ENCODE peak calls at places on chromosomes 2 and 18, in nine cellular contexts. D, I, G, S, P, E, L, H and C are unnamed samples.
A peak's percentile ranks its signal among the peaks of the same experiment; 100 is the strongest.

GRCh38 chr2:32135409-32135808 is 30.3 kb upstream of the SLC30A6 start:
- DNase-seq in D (no peak), I (peak; percentile 56), G (no peak), S (peak; percentile 28), P (no peak), E (peak; percentile 38), L (peak; percentile 80), H (peak; percentile 41), C (no peak)

GRCh38 chr2:25349397-25349796 is 7.7 kb upstream of the DNMT3A start:
- DNase-seq in D (no peak), I (no peak), G (no peak), S (peak; percentile 34), P (no peak), E (no peak), L (peak; percentile 82), H (no peak), C (no peak)

GRCh38 chr2:768484-768883 is 91.3 kb upstream of the TMEM18 start:
- DNase-seq in D (no peak), I (no peak), G (no peak), S (no peak), P (no peak), E (no peak), L (no peak), H (no peak), C (no peak)

GRCh38 chr2:120403676-120404075 is 57.7 kb downstream of the INHBB start:
- DNase-seq in D (no peak), I (no peak), G (no peak), S (no peak), P (no peak), E (no peak), L (no peak), H (no peak), C (no peak)

GRCh38 chr2:186848873-186849578 is at the start of gene ZSWIM2:
- DNase-seq in D (peak; percentile 26), I (peak; percentile 36), G (no peak), S (peak; percentile 13), P (peak; percentile 32), E (peak; percentile 46), L (peak; percentile 88), H (no peak), C (peak; percentile 14)

GRCh38 chr18:57437782-57438668 is 2.9 kb downstream of the ONECUT2 start:
- DNase-seq in D (no peak), I (peak; percentile 57), G (no peak), S (peak; percentile 64), P (no peak), E (peak; percentile 72), L (peak; percentile 26), H (no peak), C (no peak)

GRCh38 chr2:201149064-201149820 is 33.3 kb downstream of the CFLAR start:
- DNase-seq in D (no peak), I (peak; percentile 18), G (no peak), S (no peak), P (no peak), E (no peak), L (peak; percentile 96), H (no peak), C (no peak)

GRCh38 chr2:97718051-97718882 is 4.9 kb downstream of the ZAP70 start:
- DNase-seq in D (no peak), I (no peak), G (peak; percentile 59), S (peak; percentile 58), P (no peak), E (no peak), L (no peak), H (no peak), C (no peak)

GRCh38 chr2:146597291-146597690 is 1247.5 kb upstream of the ACVR2A start:
- DNase-seq in D (no peak), I (no peak), G (no peak), S (no peak), P (no peak), E (no peak), L (no peak), H (no peak), C (no peak)

GRCh38 chr2:3692375-3692774 is 11.0 kb upstream of the DCDC2C start:
- DNase-seq in D (no peak), I (peak; percentile 3), G (no peak), S (no peak), P (no peak), E (no peak), L (peak; percentile 31), H (no peak), C (no peak)

GRCh38 chr2:34828481-34828880 is 1229.4 kb upstream of the FAM98A start:
- DNase-seq in D (no peak), I (no peak), G (no peak), S (no peak), P (no peak), E (no peak), L (no peak), H (no peak), C (no peak)

GRCh38 chr2:214830794-214831346 is 21.4 kb upstream of the BARD1 start:
- DNase-seq in D (no peak), I (peak; percentile 46), G (no peak), S (no peak), P (no peak), E (no peak), L (peak; percentile 37), H (no peak), C (no peak)

GRCh38 chr2:98027955-98028593 is 32.3 kb upstream of the TMEM131 start:
- DNase-seq in D (no peak), I (no peak), G (no peak), S (no peak), P (no peak), E (no peak), L (peak; percentile 68), H (no peak), C (no peak)

GRCh38 chr2:222294996-222295367 is 3.8 kb downstream of the PAX3 start:
- DNase-seq in D (no peak), I (no peak), G (no peak), S (no peak), P (no peak), E (no peak), L (no peak), H (no peak), C (no peak)

GRCh38 chr2:24886640-24887324 is 33.3 kb downstream of the ADCY3 start:
- DNase-seq in D (no peak), I (no peak), G (no peak), S (no peak), P (no peak), E (no peak), L (peak; percentile 51), H (no peak), C (no peak)

GRCh38 chr2:43345391-43345813 is 119.0 kb upstream of the ZFP36L2 start:
- DNase-seq in D (peak; percentile 33), I (no peak), G (no peak), S (no peak), P (peak; percentile 19), E (no peak), L (no peak), H (no peak), C (peak; percentile 83)

GRCh38 chr2:164485541-164485940 is 135.7 kb downstream of the GRB14 start:
- DNase-seq in D (no peak), I (no peak), G (no peak), S (no peak), P (no peak), E (no peak), L (no peak), H (no peak), C (no peak)

GRCh38 chr2:185208261-185208660 is 530.3 kb upstream of the FSIP2 start:
- DNase-seq in D (no peak), I (peak; percentile 11), G (no peak), S (peak; percentile 9), P (no peak), E (peak; percentile 59), L (no peak), H (no peak), C (no peak)

GRCh38 chr18:3605562-3606443 is 155.8 kb downstream of the TGIF1 start:
- DNase-seq in D (no peak), I (peak; percentile 86), G (no peak), S (no peak), P (no peak), E (no peak), L (peak; percentile 62), H (peak; percentile 29), C (no peak)

GRCh38 chr18:3604626-3605408 is 154.8 kb downstream of the TGIF1 start:
- DNase-seq in D (no peak), I (peak; percentile 93), G (no peak), S (no peak), P (no peak), E (no peak), L (peak; percentile 98), H (peak; percentile 38), C (no peak)

GRCh38 chr18:3607309-3608098 is 157.5 kb downstream of the TGIF1 start:
- DNase-seq in D (no peak), I (peak; percentile 63), G (no peak), S (no peak), P (no peak), E (no peak), L (no peak), H (peak; percentile 43), C (no peak)

GRCh38 chr18:3603460-3604259 is 153.7 kb downstream of the TGIF1 start:
- DNase-seq in D (no peak), I (peak; percentile 96), G (no peak), S (no peak), P (no peak), E (peak; percentile 63), L (peak; percentile 99), H (peak; percentile 41), C (peak; percentile 24)

GRCh38 chr18:3604260-3604625 is 154.3 kb downstream of the TGIF1 start:
- DNase-seq in D (no peak), I (no peak), G (no peak), S (no peak), P (no peak), E (no peak), L (no peak), H (no peak), C (no peak)
- TF ChIP-seq POLR2A in D (no peak), I (no peak), G (no peak), S (no peak), P (no peak), E (no peak), L (no peak), H (no peak), C (no peak)

GRCh38 chr2:8583400-8584173 is 98.3 kb upstream of the ID2 start:
- DNase-seq in D (peak; percentile 79), I (peak; percentile 98), G (peak; percentile 83), S (peak; percentile 99), P (peak; percentile 93), E (peak; percentile 99), L (peak; percentile 19), H (peak; percentile 99), C (peak; percentile 81)
- TF ChIP-seq POLR2A in D (no peak), I (peak; percentile 36), G (no peak), S (peak; percentile 90), P (no peak), E (peak; percentile 69), L (no peak), H (peak; percentile 62), C (no peak)

DNA sequence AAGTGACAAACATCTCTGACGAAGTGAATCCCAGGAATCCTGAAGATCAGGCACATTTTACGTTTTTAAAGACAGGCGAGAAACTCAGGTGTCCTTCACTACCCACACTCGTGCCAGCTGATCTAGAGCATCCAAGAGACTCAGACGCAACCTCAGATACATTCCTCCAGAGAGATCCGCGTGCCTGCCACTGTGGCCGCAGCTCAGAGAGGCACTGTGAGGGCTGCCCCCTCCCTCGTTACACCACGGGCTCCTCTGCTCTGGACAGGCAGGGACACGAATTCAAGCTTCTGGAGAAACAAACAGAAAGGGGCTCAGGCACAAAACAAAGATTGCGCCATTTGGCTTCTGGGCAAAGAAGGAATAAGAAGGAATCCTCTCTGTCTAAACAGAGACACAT is 268.0 kb downstream of the HDAC4 start:
- DNase-seq in D (no peak), I (no peak), G (no peak), S (no peak), P (no peak), E (no peak), L (no peak), H (no peak), C (no peak)
- TF ChIP-seq POLR2A in D (no peak), I (no peak), G (no peak), S (no peak), P (no peak), E (no peak), L (no peak), H (no peak), C (no peak)

GRCh38 chr2:72386288-72386687 is 238.6 kb upstream of the CYP26B1 start:
- DNase-seq in D (no peak), I (peak; percentile 3), G (no peak), S (no peak), P (no peak), E (no peak), L (no peak), H (no peak), C (no peak)
- TF ChIP-seq POLR2A in D (no peak), I (no peak), G (no peak), S (no peak), P (no peak), E (no peak), L (no peak), H (no peak), C (no peak)